ENCODE peak calls at places on chromosomes 16 and 17, in seven cellular contexts. K is gastrocnemius medialis, X is upper lobe of left lung, Y is heart left ventricle, Z is HepG2, L is HCT116, T is body of pancreas. G is an unnamed sample.

GRCh38 chr16:57284952-57285263 is 436 bp upstream of the PLLP start:
- ATAC-seq in K (no peak), X (no peak), Y (no peak), Z (no peak), L (peak; percentile 78), T (no peak), G (no peak)

GRCh38 chr16:10647721-10648296 is 46.9 kb downstream of the TEKT5 start:
- ATAC-seq in K (no peak), X (peak; percentile 21), Y (no peak), Z (peak; percentile 94), L (no peak), T (no peak), G (no peak)

GRCh38 chr16:29994613-29995329 is 646 bp downstream of the HIRIP3 start:
- ATAC-seq in K (peak; percentile 8), X (peak; percentile 56), Y (peak; percentile 34), Z (no peak), L (peak; percentile 64), T (peak; percentile 53), G (peak; percentile 31)

GRCh38 chr17:42900460-42901331 is at the start of gene G6PC1:
- ATAC-seq in K (no peak), X (no peak), Y (no peak), Z (peak; percentile 86), L (no peak), T (no peak), G (no peak)

GRCh38 chr16:17224859-17225258 is 245.9 kb downstream of the XYLT1 start:
- ATAC-seq in K (peak; percentile 97), X (peak; percentile 70), Y (peak; percentile 93), Z (no peak), L (no peak), T (peak; percentile 87), G (peak; percentile 84)

GRCh38 chr16:84959045-84959576 is 52.2 kb downstream of the ZDHHC7 start:
- ATAC-seq in K (no peak), X (no peak), Y (no peak), Z (peak; percentile 84), L (peak; percentile 80), T (no peak), G (no peak)

GRCh38 chr16:29126057-29126494 is 141.2 kb downstream of the LAT start:
- ATAC-seq in K (no peak), X (peak; percentile 71), Y (peak; percentile 33), Z (no peak), L (no peak), T (no peak), G (peak; percentile 6)

GRCh38 chr16:68227183-68227793 is 8.6 kb downstream of the ESRP2 start:
- ATAC-seq in K (peak; percentile 18), X (no peak), Y (peak; percentile 22), Z (peak; percentile 32), L (no peak), T (no peak), G (no peak)

GRCh38 chr16:57998992-57999365 is 1.5 kb downstream of the ZNF319 start:
- ATAC-seq in K (no peak), X (no peak), Y (no peak), Z (no peak), L (no peak), T (no peak), G (no peak)

GRCh38 chr17:21295036-21295952 is 10.8 kb downstream of the MAP2K3 start:
- ATAC-seq in K (peak; percentile 25), X (peak; percentile 27), Y (peak; percentile 92), Z (peak; percentile 5), L (no peak), T (peak; percentile 78), G (peak; percentile 20)

GRCh38 chr17:27502526-27503324 is 46.5 kb downstream of the KSR1 start:
- ATAC-seq in K (peak; percentile 24), X (peak; percentile 23), Y (peak; percentile 52), Z (no peak), L (no peak), T (no peak), G (peak; percentile 31)

GRCh38 chr16:85335584-85336492 is 223.6 kb upstream of the CIBAR2 start:
- ATAC-seq in K (no peak), X (no peak), Y (no peak), Z (peak; percentile 5), L (no peak), T (no peak), G (no peak)

GRCh38 chr17:4747847-4748246 is 8.1 kb upstream of the CXCL16 start:
- ATAC-seq in K (no peak), X (peak; percentile 74), Y (peak; percentile 88), Z (no peak), L (no peak), T (no peak), G (peak; percentile 48)

GRCh38 chr17:48630925-48631692 is 5.0 kb upstream of the HOXB9 start:
- ATAC-seq in K (no peak), X (no peak), Y (no peak), Z (no peak), L (no peak), T (no peak), G (no peak)

GRCh38 chr16:57802635-57803412 is 533 bp upstream of the KIFC3 start:
- ATAC-seq in K (no peak), X (peak; percentile 1), Y (peak; percentile 29), Z (peak; percentile 46), L (peak; percentile 21), T (peak; percentile 16), G (peak; percentile 34)

GRCh38 chr16:8949536-8950418 is 13.9 kb downstream of the USP7 start:
- ATAC-seq in K (no peak), X (no peak), Y (no peak), Z (peak; percentile 27), L (no peak), T (no peak), G (no peak)

GRCh38 chr16:8948831-8949230 is 14.9 kb downstream of the USP7 start:
- ATAC-seq in K (no peak), X (no peak), Y (no peak), Z (no peak), L (no peak), T (no peak), G (no peak)

GRCh38 chr16:8952281-8952751 is 11.4 kb downstream of the USP7 start:
- ATAC-seq in K (no peak), X (no peak), Y (no peak), Z (no peak), L (no peak), T (peak; percentile 45), G (no peak)

GRCh38 chr16:8951447-8952280 is 12.0 kb downstream of the USP7 start:
- ATAC-seq in K (peak; percentile 74), X (no peak), Y (no peak), Z (no peak), L (no peak), T (no peak), G (no peak)

DNA sequence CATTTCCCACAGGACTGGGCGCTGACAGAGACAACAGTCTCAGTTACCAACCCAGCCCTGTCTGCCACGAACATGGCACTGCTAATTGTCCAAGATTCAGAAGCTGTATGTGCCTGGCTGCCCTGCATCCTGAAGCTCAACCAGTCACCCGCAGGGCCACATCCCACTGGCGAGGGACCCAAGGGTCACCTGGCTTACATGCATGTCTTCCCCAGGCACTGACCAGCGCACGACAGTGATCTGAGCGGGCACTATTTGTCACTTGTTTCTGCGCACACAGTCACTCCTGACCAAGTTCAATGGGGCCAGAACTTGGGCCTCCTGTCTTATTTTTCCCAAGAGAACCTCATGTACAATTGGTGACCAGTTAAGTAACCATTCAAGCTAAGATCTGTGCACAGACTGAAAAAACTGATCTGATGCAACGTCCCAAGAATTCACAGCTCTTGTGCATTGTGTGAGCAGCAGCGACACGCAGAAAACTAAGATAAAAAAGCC is 13.1 kb downstream of the USP7 start:
- ATAC-seq in K (peak; percentile 71), X (peak; percentile 28), Y (peak; percentile 59), Z (peak; percentile 16), L (no peak), T (peak; percentile 15), G (no peak)
- H3K4me3 ChIP-seq in K (no peak overlapping the region), X (no peak overlapping the region), Y (no peak overlapping the region), Z (no peak overlapping the region), L (no peak overlapping the region), T (no peak overlapping the region), G (no peak overlapping the region)

GRCh38 chr16:73298562-73298961 is 250.6 kb upstream of the ZFHX3 start:
- ATAC-seq in K (no peak), X (no peak), Y (no peak), Z (no peak), L (no peak), T (no peak), G (no peak)
- H3K27ac ChIP-seq in K (no peak overlapping the region), X (no peak overlapping the region), Y (no peak overlapping the region), Z (no peak overlapping the region), L (no peak overlapping the region), T (no peak overlapping the region), G (no peak overlapping the region)

DNA sequence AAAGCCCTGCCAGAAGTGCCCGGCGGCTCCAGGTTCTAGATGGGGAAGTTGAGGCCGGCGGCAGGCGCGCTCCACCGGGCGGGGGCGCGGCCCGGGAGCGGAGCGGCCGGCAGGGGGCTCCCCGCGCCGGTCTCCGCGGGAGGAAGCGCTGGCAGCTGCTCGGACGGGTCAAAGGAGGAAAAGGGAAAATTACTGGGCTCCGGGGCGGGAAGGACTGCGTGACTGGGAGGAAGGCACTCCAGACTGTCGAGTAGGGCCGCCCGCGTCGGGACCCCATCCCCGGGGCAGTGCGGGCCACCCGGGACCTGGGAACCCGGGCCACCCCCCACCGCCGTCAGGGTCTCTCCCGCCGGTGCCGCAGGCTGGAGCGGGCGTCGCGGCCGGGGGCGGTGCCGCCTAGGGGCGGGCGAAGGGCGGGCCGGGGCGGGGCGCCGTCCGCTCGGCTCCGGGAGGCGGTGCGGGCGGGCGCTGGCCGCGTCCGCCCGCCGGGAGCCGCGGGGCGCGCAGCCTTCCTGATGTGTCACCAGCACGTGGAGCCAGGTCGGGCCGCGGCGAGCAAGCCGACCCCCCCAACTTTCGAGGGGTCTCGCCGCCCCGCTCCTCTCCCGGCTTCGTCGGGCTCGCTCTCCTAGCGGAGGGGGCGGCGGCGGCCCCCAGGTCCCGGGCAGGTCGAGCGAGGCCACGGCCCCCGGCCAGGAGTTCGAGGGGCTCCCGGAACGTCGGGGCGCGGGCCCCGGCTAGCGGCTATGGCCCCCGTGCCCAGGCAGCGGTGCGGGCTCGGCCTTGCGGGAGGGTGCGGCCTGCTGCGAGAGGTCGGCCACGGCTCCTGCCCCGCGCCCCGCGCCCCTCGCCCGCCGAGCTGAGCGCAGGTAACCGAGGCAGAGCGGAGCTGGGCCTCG is 167.5 kb downstream of the RAB11FIP4 start:
- ATAC-seq in K (peak; percentile 93), X (peak; percentile 96), Y (peak; percentile 84), Z (peak; percentile 76), L (peak; percentile 96), T (peak; percentile 87), G (peak; percentile 94)
- TF ChIP-seq POLR2A in K (peak; percentile 48), X (no peak), Y (no peak), Z (no peak), L (no peak), T (peak; percentile 58), G (peak; percentile 57)

DNA sequence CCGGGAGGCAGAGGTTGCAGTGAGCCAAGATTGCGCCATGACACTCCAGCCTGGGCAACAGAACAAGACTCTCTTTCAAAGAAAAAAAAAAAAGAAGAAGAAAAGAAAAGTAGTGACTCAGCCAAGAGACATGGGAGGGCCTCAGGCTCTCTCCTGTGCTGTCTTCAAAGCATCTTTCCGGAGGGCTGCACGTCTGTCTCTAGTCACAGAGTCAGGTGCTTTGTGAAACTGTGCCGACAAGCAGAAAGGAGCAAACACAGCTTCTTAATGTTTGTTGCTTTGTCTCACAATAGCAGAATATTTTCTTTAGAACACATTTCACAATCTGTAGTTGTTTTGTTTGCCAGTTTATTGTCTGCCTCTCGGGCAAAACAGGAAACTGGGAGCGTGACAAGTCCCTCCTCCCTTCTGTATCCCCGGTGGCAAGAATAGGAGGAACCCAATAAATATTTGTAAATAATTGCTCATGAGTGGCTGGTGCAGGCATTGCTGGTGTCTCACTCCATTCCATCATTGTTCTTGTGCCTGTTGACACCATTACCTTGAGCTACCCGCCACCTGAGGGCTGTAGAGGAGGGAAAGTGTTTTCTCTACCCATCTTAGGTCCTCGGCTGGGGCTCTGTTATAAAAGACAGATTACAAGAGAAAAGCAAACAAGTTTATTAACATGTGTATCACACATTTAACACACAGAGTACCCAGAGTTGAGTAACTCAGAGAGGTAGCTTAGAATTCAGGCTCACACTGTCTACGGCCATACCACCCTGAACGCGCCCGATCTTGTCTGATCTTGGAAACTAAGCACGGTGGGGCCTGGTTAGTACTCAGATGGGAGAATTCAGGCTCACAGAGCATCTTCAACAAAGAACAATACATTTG is 5.5 kb downstream of the GAST start:
- ATAC-seq in K (no peak), X (peak; percentile 21), Y (no peak), Z (no peak), L (peak; percentile 46), T (peak; percentile 30), G (no peak)
- H3K4me3 ChIP-seq in K (no peak overlapping the region), X (no peak overlapping the region), Y (no peak overlapping the region), Z (no peak overlapping the region), L (no peak overlapping the region), T (no peak overlapping the region), G (no peak overlapping the region)